ENCODE peak calls at places on chromosomes 3 and 15, in four cellular contexts. B is NCI-H187, W is coronary artery, R is progenitor cell of endocrine pancreas. P is an unnamed sample.

GRCh38 chr3:119257654-119258410 is 17.2 kb upstream of the B4GALT4 start:
- DNase-seq in R (no peak), B (no peak), W (no peak), P (no peak)

GRCh38 chr15:41944313-41944940 is 27.9 kb downstream of the EHD4 start:
- DNase-seq in W (peak; percentile 74), B (no peak), R (no peak), P (no peak)

GRCh38 chr3:129061077-129061887 is 703 bp downstream of the GP9 start:
- DNase-seq in R (no peak), W (no peak), B (no peak), P (no peak)

GRCh38 chr3:11568503-11569155 is 75.1 kb downstream of the VGLL4 start:
- DNase-seq in B (no peak), W (peak; percentile 93), R (no peak), P (no peak)

GRCh38 chr3:106683931-106684330 is 693.3 kb upstream of the CCDC54 start:
- DNase-seq in R (no peak), W (no peak), B (no peak), P (no peak)

GRCh38 chr15:90213123-90213817 is 12.1 kb downstream of the SEMA4B start:
- DNase-seq in B (peak; percentile 56), R (no peak), W (no peak), P (no peak)

GRCh38 chr3:56782900-56783299 is 18.8 kb downstream of the ARHGEF3 start:
- DNase-seq in R (no peak), W (no peak), B (no peak), P (no peak)

GRCh38 chr15:80423215-80423614 is 19.0 kb downstream of the ARNT2 start:
- DNase-seq in W (no peak), B (no peak), R (no peak), P (no peak)

GRCh38 chr3:156382458-156383346 is 172.2 kb downstream of the SSR3 start:
- DNase-seq in W (no peak), B (no peak), R (no peak), P (no peak)

GRCh38 chr3:138946554-138947302 is at the start of the genes FOXL2 and FOXL2NB:
- DNase-seq in W (peak; percentile 71), B (no peak), R (peak; percentile 22), P (no peak)

GRCh38 chr3:114764056-114764492 is 383.0 kb downstream of the ZBTB20 start:
- DNase-seq in R (no peak), W (no peak), B (no peak), P (no peak)

GRCh38 chr3:60755094-60755493 is 496.2 kb downstream of the FHIT start:
- DNase-seq in B (no peak), W (no peak), R (no peak), P (no peak)

GRCh38 chr15:79451361-79451999 is 19.3 kb downstream of the MINAR1 start:
- DNase-seq in B (no peak), R (no peak), W (no peak), P (no peak)

GRCh38 chr15:88997531-88997930 is 84.4 kb upstream of the MFGE8 start:
- DNase-seq in W (no peak), R (no peak), B (no peak), P (no peak)

GRCh38 chr15:92921215-92922131 is 21.3 kb downstream of the CHD2 start:
- DNase-seq in W (no peak), R (no peak), B (no peak), P (no peak)

GRCh38 chr3:141782386-141782932 is 19.3 kb downstream of the GRK7 start:
- DNase-seq in R (no peak), W (no peak), B (no peak), P (no peak)

GRCh38 chr3:123352134-123352554 is 96.7 kb downstream of the ADCY5 start:
- DNase-seq in B (no peak), R (no peak), W (peak; percentile 85), P (no peak)

GRCh38 chr15:38374024-38374423 is 79.9 kb upstream of the FAM98B start:
- DNase-seq in R (no peak), W (no peak), B (no peak), P (no peak)

GRCh38 chr3:17158941-17159682 is 274.4 kb downstream of the PLCL2 start:
- DNase-seq in W (no peak), R (no peak), B (no peak), P (no peak)

GRCh38 chr3:126676919-126677705 is 22.2 kb upstream of the TXNRD3 start:
- DNase-seq in B (no peak), W (no peak), R (no peak), P (no peak)

GRCh38 chr3:80994085-80994665 is 767.3 kb downstream of the GBE1 start:
- DNase-seq in B (no peak), W (no peak), R (no peak), P (no peak)

GRCh38 chr3:179436517-179436916 is 14.8 kb downstream of the GNB4 start:
- DNase-seq in W (no peak), R (no peak), B (no peak), P (no peak)

GRCh38 chr15:51162865-51163762 is 68.4 kb upstream of the TNFAIP8L3 start:
- DNase-seq in W (no peak), B (no peak), R (peak; percentile 62), P (peak; percentile 3)

P was measured in NCI-H2107.